ENCODE peak calls at places on chromosomes 1 and 21, in seven cellular contexts. I, U, M, K, L, Y and X are unnamed samples.

GRCh38 chr1:207499573-207499972 is 3.6 kb downstream of the CR1 start:
- DNase-seq in I (peak), U (peak), M (peak), K (peak), L (peak), Y (peak), X (peak)

GRCh38 chr1:7586031-7586941 is 184.8 kb upstream of the VAMP3 start:
- DNase-seq in I (no peak), U (peak), M (no peak), K (no peak), L (no peak), Y (no peak), X (no peak)

GRCh38 chr1:1371741-1372711 is 3.0 kb downstream of the AURKAIP1 start:
- DNase-seq in I (peak), U (peak), M (peak), K (peak), L (peak), Y (no peak), X (no peak)

GRCh38 chr1:26677306-26678115 is 18.3 kb upstream of the ARID1A start:
- DNase-seq in I (peak), U (peak), M (peak), K (peak), L (peak), Y (peak), X (peak)

GRCh38 chr1:244237445-244237844 is 186.4 kb downstream of the ZBTB18 start:
- DNase-seq in I (no peak), U (no peak), M (no peak), K (no peak), L (no peak), Y (no peak), X (no peak)

GRCh38 chr1:23791434-23792047 is 596 bp downstream of the LYPLA2 start:
- DNase-seq in I (no peak), U (peak), M (peak), K (no peak), L (no peak), Y (no peak), X (no peak)

GRCh38 chr1:76336951-76337371 is 262.4 kb downstream of the ST6GALNAC3 start:
- DNase-seq in I (no peak), U (peak), M (peak), K (no peak), L (no peak), Y (no peak), X (no peak)

GRCh38 chr1:115837762-115838421 is 3.0 kb downstream of the NHLH2 start:
- DNase-seq in I (no peak), U (no peak), M (peak), K (no peak), L (no peak), Y (no peak), X (no peak)

GRCh38 chr1:37261129-37261528 is 213.3 kb upstream of the ZC3H12A start:
- DNase-seq in I (no peak), U (no peak), M (no peak), K (no peak), L (no peak), Y (no peak), X (no peak)

GRCh38 chr1:91059157-91059556 is 37.3 kb upstream of the ZNF644 start:
- DNase-seq in I (no peak), U (no peak), M (no peak), K (no peak), L (no peak), Y (no peak), X (no peak)

GRCh38 chr1:165047985-165048384 is 308.5 kb downstream of the LMX1A start:
- DNase-seq in I (no peak), U (no peak), M (peak), K (no peak), L (no peak), Y (no peak), X (no peak)

GRCh38 chr1:36248250-36248894 is 24.1 kb downstream of the THRAP3 start:
- DNase-seq in I (peak), U (no peak), M (no peak), K (peak), L (peak), Y (peak), X (no peak)

GRCh38 chr1:116738673-116739370 is 15.4 kb upstream of the CD2 start:
- DNase-seq in I (no peak), U (no peak), M (no peak), K (no peak), L (no peak), Y (no peak), X (peak)

GRCh38 chr1:214281030-214281901 is at the start of gene SMYD2:
- DNase-seq in I (peak), U (peak), M (peak), K (no peak), L (peak), Y (peak), X (no peak)

GRCh38 chr1:34904236-34905097 is 25.0 kb downstream of the DLGAP3 start:
- DNase-seq in I (no peak), U (no peak), M (no peak), K (no peak), L (no peak), Y (no peak), X (no peak)

GRCh38 chr1:51297401-51298321 is 32.7 kb downstream of the TTC39A start:
- DNase-seq in I (no peak), U (no peak), M (no peak), K (no peak), L (no peak), Y (no peak), X (no peak)

GRCh38 chr1:225747566-225747965 is 30.1 kb upstream of the SRP9 start:
- DNase-seq in I (no peak), U (no peak), M (no peak), K (no peak), L (no peak), Y (no peak), X (no peak)

GRCh38 chr1:165564561-165564960 is 20.8 kb downstream of the LRRC52 start:
- DNase-seq in I (no peak), U (no peak), M (no peak), K (no peak), L (no peak), Y (no peak), X (no peak)

GRCh38 chr1:17012775-17013501 is 1.2 kb upstream of the ATP13A2 start:
- DNase-seq in I (no peak), U (no peak), M (peak), K (no peak), L (no peak), Y (no peak), X (no peak)

GRCh38 chr1:197439708-197440107 is 171.7 kb downstream of the CRB1 start:
- DNase-seq in I (no peak), U (no peak), M (peak), K (no peak), L (no peak), Y (no peak), X (no peak)

GRCh38 chr1:8649875-8650274 is 167.6 kb downstream of the RERE start:
- DNase-seq in I (no peak), U (no peak), M (no peak), K (no peak), L (no peak), Y (no peak), X (no peak)

GRCh38 chr1:177228721-177229088 is 57.9 kb downstream of the BRINP2 start:
- DNase-seq in I (peak), U (no peak), M (no peak), K (no peak), L (no peak), Y (no peak), X (no peak)

GRCh38 chr1:101444873-101445618 is 208.2 kb downstream of the S1PR1 start:
- DNase-seq in I (no peak), U (no peak), M (no peak), K (no peak), L (no peak), Y (no peak), X (no peak)

GRCh38 chr1:14778882-14779594 is 180.6 kb downstream of the KAZN start:
- DNase-seq in I (peak), U (peak), M (peak), K (no peak), L (peak), Y (peak), X (no peak)

GRCh38 chr1:30047576-30047975 is 675.8 kb downstream of the MATN1 start:
- DNase-seq in I (no peak), U (no peak), M (no peak), K (no peak), L (no peak), Y (no peak), X (no peak)

GRCh38 chr1:236280438-236281285 is 1.1 kb downstream of the ERO1B start:
- DNase-seq in I (no peak), U (peak), M (peak), K (no peak), L (no peak), Y (no peak), X (no peak)

GRCh38 chr1:231751624-231751897 is 125.0 kb downstream of the DISC1 start:
- DNase-seq in I (no peak), U (no peak), M (no peak), K (no peak), L (no peak), Y (no peak), X (no peak)

GRCh38 chr1:234561322-234561721 is 48.7 kb downstream of the IRF2BP2 start:
- DNase-seq in I (no peak), U (no peak), M (no peak), K (no peak), L (peak), Y (no peak), X (no peak)

GRCh38 chr1:229594227-229595008 is 31.5 kb downstream of the TAF5L start:
- DNase-seq in I (no peak), U (no peak), M (no peak), K (no peak), L (no peak), Y (no peak), X (no peak)

GRCh38 chr1:23613191-23614126 is 54.2 kb upstream of the ID3 start:
- DNase-seq in I (no peak), U (no peak), M (no peak), K (no peak), L (no peak), Y (no peak), X (no peak)

GRCh38 chr21:35024071-35024420 is 25.1 kb downstream of the RUNX1 start:
- DNase-seq in I (no peak), U (no peak), M (no peak), K (no peak), L (peak), Y (no peak), X (no peak)
- TF ChIP-seq REST in I (no peak), U (no peak), M (no peak), K (no peak), L (no peak), Y (no peak), X (no peak)

GRCh38 chr21:14889080-14889805 is 175.6 kb downstream of the NRIP1 start:
- DNase-seq in I (no peak), U (no peak), M (no peak), K (no peak), L (peak), Y (no peak), X (no peak)
- TF ChIP-seq REST in I (no peak), U (no peak), M (no peak), K (no peak), L (peak), Y (no peak), X (no peak)

DNA sequence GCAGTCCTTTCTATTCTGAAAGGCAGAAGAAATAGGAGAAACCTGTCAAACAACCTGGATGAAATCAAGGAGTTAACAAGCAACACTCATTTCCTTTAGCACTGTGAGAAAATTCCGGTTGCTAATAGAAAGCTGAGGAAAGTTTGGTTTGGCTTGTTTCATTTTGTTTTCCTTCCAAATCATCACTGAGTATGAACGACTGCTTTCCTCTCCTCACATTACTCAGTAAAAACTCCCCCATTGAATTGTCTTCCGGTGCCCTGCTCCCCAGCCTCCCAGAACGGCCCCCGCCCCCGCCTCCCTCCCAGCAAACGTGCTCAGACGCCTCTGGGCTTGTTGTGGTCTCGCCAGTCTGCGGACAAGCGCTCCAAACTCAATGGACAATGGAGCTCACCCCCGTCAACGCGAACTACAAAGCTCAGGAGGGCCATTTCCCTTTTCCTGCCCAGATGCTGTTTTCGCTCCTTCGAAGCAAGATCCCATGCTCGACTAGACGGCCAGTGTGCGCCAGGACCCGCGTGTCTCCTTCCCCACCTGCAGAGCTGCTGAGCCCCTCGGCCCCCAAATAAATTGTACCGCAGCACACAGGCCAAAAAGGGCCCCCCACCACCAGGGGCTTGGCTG is 747 bp downstream of the STX6 start:
- DNase-seq in I (peak), U (peak), M (peak), K (no peak), L (peak), Y (no peak), X (no peak)
- TF ChIP-seq REST in I (no peak), U (no peak), M (no peak), K (no peak), L (no peak), Y (no peak), X (no peak)

GRCh38 chr21:45383615-45384201 is 21.3 kb upstream of the COL18A1 start:
- DNase-seq in I (no peak), U (no peak), M (peak), K (no peak), L (no peak), Y (no peak), X (no peak)

GRCh38 chr21:45386728-45387371 is 18.1 kb upstream of the COL18A1 start:
- DNase-seq in I (no peak), U (peak), M (no peak), K (no peak), L (no peak), Y (no peak), X (no peak)

GRCh38 chr21:45384656-45385548 is 20.1 kb upstream of the COL18A1 start:
- DNase-seq in I (no peak), U (no peak), M (no peak), K (no peak), L (no peak), Y (no peak), X (no peak)

GRCh38 chr21:45386336-45386727 is 18.6 kb upstream of the COL18A1 start:
- DNase-seq in I (no peak), U (no peak), M (no peak), K (no peak), L (no peak), Y (no peak), X (no peak)

DNA sequence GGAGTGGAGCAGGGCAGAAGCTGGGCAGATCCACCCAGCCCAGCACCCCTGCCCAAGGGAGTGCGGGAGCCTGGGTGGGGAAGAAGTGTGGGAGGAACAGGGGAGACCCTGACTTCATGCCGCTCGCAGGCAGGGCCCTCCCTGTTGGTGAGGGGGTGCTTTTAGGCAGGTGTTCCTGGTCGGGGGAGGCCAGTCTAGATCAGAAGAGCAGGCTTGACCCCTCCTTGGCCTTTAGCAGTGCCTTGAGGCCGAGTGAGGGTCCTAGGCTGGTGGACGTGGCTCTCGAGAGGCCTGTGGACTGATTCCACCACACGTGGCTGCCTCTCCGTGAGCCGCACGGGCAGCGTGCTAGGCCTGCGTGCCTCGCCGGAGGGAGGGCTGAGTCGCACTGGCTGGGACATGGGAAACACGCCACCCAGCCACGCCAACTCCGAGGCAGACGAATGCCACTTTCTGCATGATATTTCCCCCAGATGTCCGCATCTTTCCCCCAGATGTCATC is 19.4 kb upstream of the COL18A1 start:
- DNase-seq in I (no peak), U (no peak), M (no peak), K (no peak), L (no peak), Y (no peak), X (no peak)
- TF ChIP-seq REST in I (no peak), U (no peak), M (no peak), K (no peak), L (no peak), Y (no peak), X (no peak)

DNA sequence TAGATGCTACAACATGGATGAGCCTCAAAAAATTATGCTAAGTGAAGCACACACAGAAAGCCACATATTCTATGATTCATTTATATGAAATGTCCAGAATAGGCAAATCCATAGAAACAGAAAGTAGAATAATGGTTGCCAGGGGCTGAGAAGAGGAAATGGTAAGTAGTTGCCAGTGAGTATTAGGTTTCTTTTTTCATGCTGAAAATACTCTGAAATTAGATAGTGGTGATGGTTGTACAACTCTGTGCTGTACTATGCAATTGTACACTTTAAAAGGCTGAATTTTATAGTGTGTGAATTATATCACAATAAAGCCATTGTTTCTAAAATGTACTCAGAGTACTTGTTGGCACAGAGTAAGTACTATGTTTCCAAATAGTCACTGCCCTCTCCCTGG is 15.5 kb upstream of the GFI1 start:
- DNase-seq in I (no peak), U (no peak), M (no peak), K (no peak), L (no peak), Y (no peak), X (no peak)
- TF ChIP-seq REST in I (no peak), U (no peak), M (no peak), K (no peak), L (no peak), Y (no peak), X (no peak)

GRCh38 chr21:42397291-42398129 is 1.7 kb upstream of the TMPRSS3 start:
- DNase-seq in I (no peak), U (no peak), M (no peak), K (no peak), L (no peak), Y (no peak), X (no peak)
- TF ChIP-seq REST in I (no peak), U (no peak), M (no peak), K (no peak), L (no peak), Y (no peak), X (no peak)

GRCh38 chr1:210144736-210145135 is 87.9 kb upstream of the SERTAD4 start:
- DNase-seq in I (no peak), U (no peak), M (no peak), K (no peak), L (no peak), Y (no peak), X (no peak)
- TF ChIP-seq REST in I (no peak), U (no peak), M (no peak), K (no peak), L (no peak), Y (no peak), X (no peak)